ENCODE peak calls at places on chromosomes 1 and 21, in six cellular contexts. A, O, E, V, B and Y are unnamed samples.

GRCh38 chr1:41530411-41530810 is 45.9 kb upstream of the EDN2 start:
- DNase-seq in A (peak; percentile 3), O (no peak), E (no peak), V (peak; percentile 38), B (no peak), Y (no peak)

GRCh38 chr1:19208710-19209438 is 1.2 kb downstream of the UBR4 start:
- DNase-seq in A (no peak), O (peak; percentile 79), E (no peak), V (no peak), B (no peak), Y (no peak)

GRCh38 chr1:3668585-3669300 is 16.4 kb downstream of the TP73 start:
- DNase-seq in A (peak; percentile 92), O (peak; percentile 16), E (no peak), V (peak; percentile 94), B (peak; percentile 5), Y (no peak)

GRCh38 chr1:215082532-215083407 is at the start of gene KCNK2:
- DNase-seq in A (no peak), O (peak; percentile 56), E (peak; percentile 59), V (peak; percentile 65), B (no peak), Y (peak; percentile 44)

GRCh38 chr1:240092301-240093119 is 827 bp downstream of the FMN2 start:
- DNase-seq in A (no peak), O (peak; percentile 59), E (peak; percentile 30), V (peak; percentile 75), B (no peak), Y (no peak)

GRCh38 chr1:17347769-17348592 is 24.0 kb upstream of the PADI6 start:
- DNase-seq in A (no peak), O (peak; percentile 59), E (no peak), V (no peak), B (no peak), Y (no peak)

GRCh38 chr1:58456470-58456869 is 90.1 kb downstream of the OMA1 start:
- DNase-seq in A (no peak), O (peak; percentile 51), E (no peak), V (no peak), B (no peak), Y (no peak)

GRCh38 chr1:63322944-63323865 is 838 bp downstream of the FOXD3 start:
- DNase-seq in A (no peak), O (peak; percentile 14), E (no peak), V (peak; percentile 70), B (no peak), Y (no peak)

GRCh38 chr1:26767714-26768113 is 20.0 kb upstream of the PIGV start:
- DNase-seq in A (no peak), O (no peak), E (no peak), V (no peak), B (no peak), Y (no peak)

GRCh38 chr1:9038881-9039760 is 12.9 kb upstream of the SLC2A7 start:
- DNase-seq in A (no peak), O (no peak), E (no peak), V (peak; percentile 76), B (no peak), Y (no peak)

GRCh38 chr1:111334169-111334568 is 43.5 kb downstream of the CHIA start:
- DNase-seq in A (no peak), O (peak; percentile 58), E (no peak), V (no peak), B (peak; percentile 20), Y (peak; percentile 35)

GRCh38 chr1:193891783-193892182 is 705.4 kb upstream of the B3GALT2 start:
- DNase-seq in A (no peak), O (no peak), E (no peak), V (no peak), B (no peak), Y (no peak)

GRCh38 chr1:5297878-5298239 is 643.5 kb downstream of the AJAP1 start:
- DNase-seq in A (no peak), O (no peak), E (peak; percentile 67), V (no peak), B (peak; percentile 47), Y (no peak)

GRCh38 chr21:43771199-43771675 is 4.9 kb downstream of the CSTB start:
- DNase-seq in A (no peak), O (no peak), E (no peak), V (no peak), B (no peak), Y (no peak)

GRCh38 chr1:188372821-188373220 is 1544.1 kb downstream of the PLA2G4A start:
- DNase-seq in A (no peak), O (no peak), E (no peak), V (no peak), B (no peak), Y (no peak)

GRCh38 chr1:205429742-205430464 is 8.0 kb upstream of the LEMD1 start:
- DNase-seq in A (no peak), O (no peak), E (no peak), V (no peak), B (no peak), Y (no peak)

GRCh38 chr21:44299085-44299457 is 782 bp upstream of the PFKL start:
- DNase-seq in A (no peak), O (peak; percentile 9), E (no peak), V (no peak), B (no peak), Y (no peak)

GRCh38 chr1:37931148-37931492 is 15.7 kb downstream of the INPP5B start:
- DNase-seq in A (peak; percentile 40), O (no peak), E (no peak), V (no peak), B (no peak), Y (no peak)

GRCh38 chr1:92965003-92965402 is 3.7 kb upstream of the DIPK1A start:
- DNase-seq in A (no peak), O (no peak), E (no peak), V (no peak), B (no peak), Y (no peak)

GRCh38 chr1:72690871-72691270 is 408.5 kb upstream of the NEGR1 start:
- DNase-seq in A (no peak), O (peak; percentile 15), E (no peak), V (no peak), B (no peak), Y (no peak)

GRCh38 chr1:74422379-74423155 is 89.8 kb downstream of the LRRC53 start:
- DNase-seq in A (no peak), O (peak; percentile 15), E (no peak), V (no peak), B (no peak), Y (no peak)

GRCh38 chr21:27101533-27101932 is 134.6 kb upstream of the ADAMTS5 start:
- DNase-seq in A (no peak), O (peak; percentile 35), E (no peak), V (no peak), B (no peak), Y (no peak)